ENCODE peak calls at places on chromosomes 6 and 20, in eight cellular contexts. One of them, this sample, is unnamed.

GRCh38 chr6:113486172-113486571 is 371.0 kb upstream of the MARCKS start:
- DNase-seq in mesothelial cell of epicardium: no peak
- DNase-seq in nephron progenitor cell: no peak
- DNase-seq in mammary epithelial cell: no peak
- DNase-seq in ascending aorta: no peak
- DNase-seq in BE2C: no peak
- DNase-seq in AG04450: no peak
- DNase-seq in dorsolateral prefrontal cortex: no peak
- DNase-seq in this sample: no peak

GRCh38 chr6:26300359-26300758 is 64.6 kb upstream of the BTN3A2 start:
- DNase-seq in dorsolateral prefrontal cortex: no peak
- DNase-seq in mammary epithelial cell: no peak
- DNase-seq in nephron progenitor cell: no peak
- DNase-seq in AG04450: no peak
- DNase-seq in mesothelial cell of epicardium: no peak
- DNase-seq in ascending aorta: no peak
- DNase-seq in BE2C: no peak
- DNase-seq in this sample: no peak

GRCh38 chr6:124478906-124479305 is 483.3 kb upstream of the RNF217 start:
- DNase-seq in nephron progenitor cell: no peak
- DNase-seq in mammary epithelial cell: no peak
- DNase-seq in mesothelial cell of epicardium: no peak
- DNase-seq in ascending aorta: no peak
- DNase-seq in dorsolateral prefrontal cortex: no peak
- DNase-seq in AG04450: no peak
- DNase-seq in BE2C: no peak
- DNase-seq in this sample: no peak

GRCh38 chr6:148864941-148865340 is 118.1 kb downstream of the UST start:
- DNase-seq in dorsolateral prefrontal cortex: no peak
- DNase-seq in ascending aorta: no peak
- DNase-seq in mammary epithelial cell: no peak
- DNase-seq in mesothelial cell of epicardium: no peak
- DNase-seq in nephron progenitor cell: no peak
- DNase-seq in AG04450: no peak
- DNase-seq in BE2C: no peak
- DNase-seq in this sample: no peak

GRCh38 chr20:21101453-21102251 is 4.5 kb downstream of the LINC00237 start:
- DNase-seq in ascending aorta: no peak
- DNase-seq in mesothelial cell of epicardium: no peak
- DNase-seq in dorsolateral prefrontal cortex: no peak
- DNase-seq in mammary epithelial cell: no peak
- DNase-seq in BE2C: peak
- DNase-seq in AG04450: no peak
- DNase-seq in nephron progenitor cell: peak
- DNase-seq in this sample: no peak

GRCh38 chr6:72621243-72622093 is at the start of gene KCNQ5:
- DNase-seq in ascending aorta: no peak
- DNase-seq in dorsolateral prefrontal cortex: peak
- DNase-seq in mammary epithelial cell: peak
- DNase-seq in BE2C: peak
- DNase-seq in AG04450: no peak
- DNase-seq in nephron progenitor cell: peak
- DNase-seq in mesothelial cell of epicardium: no peak
- DNase-seq in this sample: peak

GRCh38 chr6:42929928-42930360 is 664 bp downstream of the CNPY3 start:
- DNase-seq in ascending aorta: no peak
- DNase-seq in BE2C: no peak
- DNase-seq in mammary epithelial cell: peak
- DNase-seq in AG04450: peak
- DNase-seq in dorsolateral prefrontal cortex: no peak
- DNase-seq in nephron progenitor cell: no peak
- DNase-seq in mesothelial cell of epicardium: no peak
- DNase-seq in this sample: no peak

GRCh38 chr6:110053395-110054240 is 75.5 kb downstream of the GPR6 start:
- DNase-seq in mesothelial cell of epicardium: no peak
- DNase-seq in mammary epithelial cell: peak
- DNase-seq in nephron progenitor cell: peak
- DNase-seq in dorsolateral prefrontal cortex: no peak
- DNase-seq in ascending aorta: no peak
- DNase-seq in AG04450: peak
- DNase-seq in BE2C: no peak
- DNase-seq in this sample: no peak

GRCh38 chr6:167839755-167840154 is 13.0 kb downstream of the AFDN start:
- DNase-seq in mesothelial cell of epicardium: no peak
- DNase-seq in AG04450: no peak
- DNase-seq in dorsolateral prefrontal cortex: peak
- DNase-seq in nephron progenitor cell: no peak
- DNase-seq in mammary epithelial cell: no peak
- DNase-seq in BE2C: no peak
- DNase-seq in ascending aorta: no peak
- DNase-seq in this sample: no peak

GRCh38 chr20:49956689-49957443 is 20.7 kb downstream of the RNF114 start:
- DNase-seq in dorsolateral prefrontal cortex: peak
- DNase-seq in mesothelial cell of epicardium: no peak
- DNase-seq in ascending aorta: no peak
- DNase-seq in BE2C: no peak
- DNase-seq in mammary epithelial cell: no peak
- DNase-seq in AG04450: no peak
- DNase-seq in nephron progenitor cell: no peak
- DNase-seq in this sample: no peak

GRCh38 chr20:47274449-47275108 is 81.9 kb downstream of the ZMYND8 start:
- DNase-seq in AG04450: peak
- DNase-seq in dorsolateral prefrontal cortex: no peak
- DNase-seq in BE2C: no peak
- DNase-seq in mammary epithelial cell: peak
- DNase-seq in ascending aorta: no peak
- DNase-seq in mesothelial cell of epicardium: no peak
- DNase-seq in nephron progenitor cell: no peak
- DNase-seq in this sample: no peak

GRCh38 chr20:45104786-45105185 is 3.9 kb upstream of the KCNS1 start:
- DNase-seq in BE2C: no peak
- DNase-seq in ascending aorta: no peak
- DNase-seq in mesothelial cell of epicardium: no peak
- DNase-seq in mammary epithelial cell: peak
- DNase-seq in dorsolateral prefrontal cortex: no peak
- DNase-seq in AG04450: no peak
- DNase-seq in nephron progenitor cell: no peak
- DNase-seq in this sample: no peak

GRCh38 chr6:99521557-99522286 is 6.5 kb upstream of the USP45 start:
- DNase-seq in nephron progenitor cell: peak
- DNase-seq in mesothelial cell of epicardium: no peak
- DNase-seq in BE2C: no peak
- DNase-seq in dorsolateral prefrontal cortex: no peak
- DNase-seq in AG04450: no peak
- DNase-seq in ascending aorta: no peak
- DNase-seq in mammary epithelial cell: peak
- DNase-seq in this sample: no peak

GRCh38 chr20:64223526-64224067 is 32.0 kb upstream of the PCMTD2 start:
- DNase-seq in mammary epithelial cell: no peak
- DNase-seq in mesothelial cell of epicardium: peak
- DNase-seq in BE2C: peak
- DNase-seq in ascending aorta: no peak
- DNase-seq in AG04450: no peak
- DNase-seq in nephron progenitor cell: peak
- DNase-seq in dorsolateral prefrontal cortex: no peak
- DNase-seq in this sample: no peak
- TF ChIP-seq CTCF in mammary epithelial cell: no peak
- TF ChIP-seq CTCF in mesothelial cell of epicardium: no peak
- TF ChIP-seq CTCF in BE2C: peak
- TF ChIP-seq CTCF in ascending aorta: no peak
- TF ChIP-seq CTCF in AG04450: peak
- TF ChIP-seq CTCF in nephron progenitor cell: peak
- TF ChIP-seq CTCF in dorsolateral prefrontal cortex: no peak
- TF ChIP-seq CTCF in this sample: peak

DNA sequence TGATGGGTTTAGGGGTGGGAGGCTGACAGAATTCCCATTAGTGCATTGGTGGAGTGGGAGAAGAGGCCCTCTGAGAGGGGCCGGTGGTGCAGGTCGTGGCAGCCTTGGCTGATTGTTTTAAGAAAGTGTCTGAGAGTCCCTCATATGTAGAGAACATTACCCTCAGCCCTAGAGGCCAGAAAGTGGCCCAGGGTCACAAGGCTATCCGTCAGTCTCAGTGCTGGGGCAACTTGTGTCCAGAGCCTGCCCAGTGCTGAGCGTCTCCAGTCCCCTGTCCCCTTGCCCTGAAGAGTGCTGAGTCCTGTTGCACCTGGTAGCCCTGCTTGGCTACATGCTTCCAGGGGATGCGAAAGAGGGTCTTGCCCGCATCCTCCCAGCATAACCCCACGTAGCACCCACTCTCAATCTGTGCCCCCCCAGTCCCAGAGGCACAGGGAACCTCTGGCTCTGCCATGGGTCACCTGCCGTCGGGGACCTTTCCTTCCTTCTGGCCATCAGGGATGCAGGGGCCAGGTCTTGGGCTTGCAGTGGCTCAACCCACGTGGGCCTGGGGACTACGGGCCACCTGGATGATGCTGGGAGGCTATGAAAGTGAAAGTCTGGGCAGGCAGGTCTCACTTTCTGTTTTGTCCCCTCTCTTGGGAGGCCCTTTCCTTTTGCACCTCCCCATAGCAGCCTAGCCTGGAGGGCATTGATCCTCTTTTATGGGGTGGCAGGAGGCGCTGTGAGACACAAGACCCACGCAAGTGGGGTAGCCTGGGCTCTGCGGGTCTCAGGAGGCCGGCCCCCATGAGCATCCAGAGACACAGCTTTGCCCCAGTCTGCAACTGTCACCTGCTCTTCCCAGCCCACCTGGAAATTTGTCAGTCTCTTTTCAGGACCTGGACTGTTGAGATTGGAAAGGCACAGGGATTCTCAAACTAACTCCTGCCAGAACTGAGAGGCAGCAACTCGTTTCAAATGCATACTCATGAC is 12.2 kb downstream of the DUSP15 start:
- DNase-seq in ascending aorta: peak
- DNase-seq in mesothelial cell of epicardium: no peak
- DNase-seq in dorsolateral prefrontal cortex: peak
- DNase-seq in nephron progenitor cell: no peak
- DNase-seq in AG04450: no peak
- DNase-seq in mammary epithelial cell: no peak
- DNase-seq in BE2C: no peak
- DNase-seq in this sample: no peak
- TF ChIP-seq CTCF in ascending aorta: no peak
- TF ChIP-seq CTCF in mesothelial cell of epicardium: no peak
- TF ChIP-seq CTCF in dorsolateral prefrontal cortex: no peak
- TF ChIP-seq CTCF in nephron progenitor cell: no peak
- TF ChIP-seq CTCF in AG04450: no peak
- TF ChIP-seq CTCF in mammary epithelial cell: no peak
- TF ChIP-seq CTCF in BE2C: no peak
- TF ChIP-seq CTCF in this sample: no peak

GRCh38 chr6:11580686-11581085 is 43.1 kb downstream of the TMEM170B start:
- DNase-seq in dorsolateral prefrontal cortex: no peak
- DNase-seq in mesothelial cell of epicardium: no peak
- DNase-seq in mammary epithelial cell: no peak
- DNase-seq in BE2C: no peak
- DNase-seq in AG04450: no peak
- DNase-seq in ascending aorta: no peak
- DNase-seq in nephron progenitor cell: no peak
- DNase-seq in this sample: no peak

GRCh38 chr6:11571073-11571472 is 33.5 kb downstream of the TMEM170B start:
- DNase-seq in ascending aorta: no peak
- DNase-seq in AG04450: no peak
- DNase-seq in nephron progenitor cell: no peak
- DNase-seq in mesothelial cell of epicardium: no peak
- DNase-seq in mammary epithelial cell: no peak
- DNase-seq in BE2C: no peak
- DNase-seq in dorsolateral prefrontal cortex: no peak
- DNase-seq in this sample: no peak

DNA sequence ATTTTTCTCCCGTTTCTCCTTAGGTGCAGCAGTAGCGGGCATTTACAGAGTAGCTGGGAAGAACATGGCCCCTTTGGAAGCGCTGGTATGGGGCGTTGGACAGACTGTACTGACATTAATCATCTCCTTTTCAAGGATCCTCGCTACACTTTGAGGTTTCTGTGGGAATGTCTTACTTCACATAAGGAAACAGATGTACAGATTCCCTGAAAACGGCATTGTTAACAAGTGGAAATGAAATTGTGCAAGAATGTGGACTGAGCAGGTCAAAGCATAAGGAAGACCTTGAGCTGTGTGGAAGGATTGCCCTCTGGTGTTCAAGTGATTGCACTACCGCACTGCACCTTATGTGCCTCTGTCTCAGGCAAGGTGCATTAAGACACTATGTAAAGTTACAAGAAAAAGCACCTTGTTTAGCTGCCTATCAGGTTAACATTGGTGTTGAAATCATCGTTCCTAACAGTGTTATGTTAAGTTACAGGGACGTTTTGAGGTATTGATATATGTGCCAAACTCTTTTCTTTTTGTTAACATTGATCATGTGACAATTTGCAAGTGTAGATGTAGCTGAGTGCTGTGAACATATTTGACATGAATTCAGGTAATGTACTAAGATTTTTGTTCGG is 38.0 kb downstream of the TMEM170B start:
- DNase-seq in mesothelial cell of epicardium: no peak
- DNase-seq in dorsolateral prefrontal cortex: peak
- DNase-seq in AG04450: peak
- DNase-seq in ascending aorta: peak
- DNase-seq in BE2C: peak
- DNase-seq in nephron progenitor cell: peak
- DNase-seq in mammary epithelial cell: peak
- DNase-seq in this sample: no peak
- TF ChIP-seq CTCF in mesothelial cell of epicardium: peak
- TF ChIP-seq CTCF in dorsolateral prefrontal cortex: peak
- TF ChIP-seq CTCF in AG04450: peak
- TF ChIP-seq CTCF in ascending aorta: peak
- TF ChIP-seq CTCF in BE2C: peak
- TF ChIP-seq CTCF in nephron progenitor cell: peak
- TF ChIP-seq CTCF in mammary epithelial cell: peak
- TF ChIP-seq CTCF in this sample: peak

DNA sequence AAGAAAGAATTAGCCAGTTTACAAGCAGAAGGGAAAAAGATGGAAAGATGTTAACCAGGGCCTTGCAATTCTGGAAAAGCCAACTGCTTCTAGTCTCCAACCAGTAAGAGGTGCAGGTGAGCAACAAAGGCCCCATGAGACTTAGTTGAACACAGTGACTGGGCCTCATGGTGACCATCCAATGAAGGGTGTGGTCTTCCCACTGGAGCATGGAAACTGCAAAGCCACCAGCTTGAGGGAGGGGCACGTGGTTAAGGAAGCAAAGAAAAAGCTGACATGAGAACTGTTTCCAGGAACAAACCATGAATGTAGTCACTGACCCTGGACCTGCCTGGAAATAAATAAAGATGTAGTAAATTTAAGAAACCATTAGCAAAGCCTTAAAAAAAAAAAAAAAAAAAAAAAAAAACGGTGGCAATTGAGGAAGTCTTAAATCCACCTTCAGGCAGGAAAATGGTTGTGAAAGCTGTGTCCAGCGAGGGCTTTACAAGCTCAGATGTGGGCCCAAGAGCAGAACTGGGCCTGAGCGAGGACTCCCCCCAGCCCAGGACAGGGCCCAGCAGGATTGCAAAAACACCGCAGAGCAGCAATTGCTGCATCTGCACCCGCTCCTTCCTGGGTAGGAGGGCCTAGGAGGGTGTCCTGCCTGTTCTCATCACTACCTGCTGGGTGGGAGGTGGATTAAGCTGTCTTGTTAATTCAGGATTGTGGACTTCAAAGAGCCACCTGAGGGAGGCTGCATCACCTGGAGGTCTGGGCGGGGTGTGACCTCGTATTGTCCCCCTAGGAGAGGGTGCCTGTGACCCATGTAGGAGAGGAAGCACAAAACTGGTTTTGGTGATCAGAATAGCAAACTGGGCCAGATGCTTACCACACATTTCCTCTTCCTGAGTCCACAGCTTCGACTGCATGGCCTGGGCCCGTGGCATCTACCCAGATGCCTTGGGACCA is 10.3 kb downstream of the GFRA4 start:
- DNase-seq in AG04450: no peak
- DNase-seq in mesothelial cell of epicardium: no peak
- DNase-seq in ascending aorta: no peak
- DNase-seq in BE2C: no peak
- DNase-seq in mammary epithelial cell: no peak
- DNase-seq in nephron progenitor cell: no peak
- DNase-seq in dorsolateral prefrontal cortex: no peak
- DNase-seq in this sample: no peak
- TF ChIP-seq CTCF in AG04450: no peak
- TF ChIP-seq CTCF in mesothelial cell of epicardium: no peak
- TF ChIP-seq CTCF in ascending aorta: no peak
- TF ChIP-seq CTCF in BE2C: no peak
- TF ChIP-seq CTCF in mammary epithelial cell: no peak
- TF ChIP-seq CTCF in nephron progenitor cell: no peak
- TF ChIP-seq CTCF in dorsolateral prefrontal cortex: no peak
- TF ChIP-seq CTCF in this sample: no peak